ENCODE peak calls at places on chromosomes 7 and 10, in five cellular contexts. A is neuronal stem cell, M is IMR-90, C is mesenchymal stem cell, E is H1. O is an unnamed sample. For H3K27me3, the result is how much of the 10 kb centered on the place peaks cover.

GRCh38 chr7:99622596-99622995 is 5.8 kb downstream of the ZSCAN25 start:
- DNase-seq in A (no peak), M (no peak), C (no peak), E (no peak), O (no peak)

GRCh38 chr10:119680668-119681070 is 29.5 kb downstream of the BAG3 start:
- DNase-seq in A (no peak), M (peak), C (no peak), E (no peak), O (no peak)

GRCh38 chr7:85172530-85172941 is 14.3 kb downstream of the SEMA3D start:
- DNase-seq in A (no peak), M (peak), C (peak), E (no peak), O (no peak)

GRCh38 chr7:22301790-22302189 is 55.2 kb downstream of the RAPGEF5 start:
- DNase-seq in A (no peak), M (no peak), C (no peak), E (no peak), O (no peak)

GRCh38 chr10:24448351-24449009 is 239.5 kb downstream of the KIAA1217 start:
- DNase-seq in A (no peak), M (peak), C (peak), E (no peak), O (no peak)

GRCh38 chr10:12299222-12299973 is 49.9 kb upstream of the CAMK1D start:
- DNase-seq in A (no peak), M (no peak), C (no peak), E (no peak), O (no peak)

GRCh38 chr10:93333278-93333978 is 148.7 kb downstream of the MYOF start:
- DNase-seq in A (no peak), M (no peak), C (no peak), E (no peak), O (peak)

GRCh38 chr10:78964274-78964951 is 104.4 kb upstream of the ZMIZ1 start:
- DNase-seq in A (no peak), M (no peak), C (no peak), E (no peak), O (peak)

GRCh38 chr10:121952226-121952625 is 22.8 kb downstream of the NSMCE4A start:
- DNase-seq in A (no peak), M (peak), C (no peak), E (no peak), O (no peak)

GRCh38 chr10:44030132-44030531 is 354.8 kb downstream of the CXCL12 start:
- DNase-seq in A (no peak), M (no peak), C (no peak), E (peak), O (peak)

GRCh38 chr10:12333382-12334185 is 15.8 kb upstream of the CAMK1D start:
- DNase-seq in A (no peak), M (peak), C (peak), E (no peak), O (peak)

GRCh38 chr10:128268015-128268722 is 141.9 kb upstream of the MKI67 start:
- DNase-seq in A (peak), M (no peak), C (peak), E (peak), O (peak)

GRCh38 chr7:100154651-100155491 is 3.7 kb downstream of the TRAPPC14 start:
- DNase-seq in A (no peak), M (no peak), C (no peak), E (no peak), O (peak)

GRCh38 chr10:100829103-100829870 is 83.5 kb upstream of the SLF2 start:
- DNase-seq in A (no peak), M (no peak), C (no peak), E (no peak), O (peak)

GRCh38 chr10:100831742-100832141 is 81.0 kb upstream of the SLF2 start:
- DNase-seq in A (no peak), M (no peak), C (no peak), E (no peak), O (no peak)

GRCh38 chr10:100828744-100829102 is 83.3 kb downstream of the PAX2 start:
- DNase-seq in A (no peak), M (no peak), C (no peak), E (no peak), O (peak)

GRCh38 chr10:100830728-100831110 is 82.0 kb upstream of the SLF2 start:
- DNase-seq in A (no peak), M (no peak), C (no peak), E (no peak), O (no peak)

DNA sequence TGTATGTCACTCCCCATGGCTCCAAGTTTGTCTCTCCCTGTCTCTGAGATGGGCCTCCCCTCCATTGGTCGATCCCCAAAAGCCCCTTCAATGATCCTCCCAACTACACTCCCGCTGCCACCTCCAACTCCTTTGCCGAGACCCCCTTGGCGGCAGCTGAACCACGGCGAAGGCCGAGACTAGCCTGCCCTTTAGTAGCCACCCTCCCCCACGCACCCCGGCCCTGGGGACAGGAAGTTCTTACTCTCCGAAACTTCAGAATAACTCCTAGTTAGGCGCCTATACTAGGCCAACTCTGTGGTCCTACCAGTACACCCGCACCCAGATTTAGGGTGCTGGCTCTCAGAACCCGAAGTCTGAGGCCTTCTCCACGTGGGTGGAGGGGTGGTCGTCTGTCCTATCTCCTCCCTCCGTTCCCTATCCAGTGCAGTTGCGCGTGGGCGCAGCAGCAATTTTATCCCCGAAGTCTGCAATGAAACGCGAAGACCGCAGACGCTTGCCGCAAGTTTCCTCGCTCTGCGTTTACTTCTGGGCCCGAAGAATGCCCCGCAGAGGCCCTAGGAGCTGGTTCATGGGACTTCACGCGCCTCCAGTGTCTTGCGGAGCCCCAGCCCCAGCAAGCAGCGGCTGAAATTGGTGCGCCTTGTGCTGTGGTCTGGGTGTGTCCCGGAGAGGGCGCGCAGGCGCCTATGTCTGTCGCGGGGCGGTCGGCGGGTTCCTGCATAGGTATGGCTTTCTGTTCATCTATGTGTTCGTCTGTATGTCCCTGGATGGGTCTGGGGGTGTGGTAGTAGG is 82.6 kb upstream of the SLF2 start:
- DNase-seq in A (no peak), M (no peak), C (no peak), E (no peak), O (peak)
- H3K27me3 ChIP-seq in A (under half), M (half or more), C (half or more), E (half or more), O (half or more)

GRCh38 chr7:94374231-94374630 is 20.5 kb upstream of the COL1A2 start:
- DNase-seq in A (no peak), M (peak), C (peak), E (no peak), O (peak)
- H4K8ac ChIP-seq in A (no peak), M (peak), C (no peak), E (no peak), O (no peak)

GRCh38 chr7:1288996-1289551 is 56.4 kb downstream of the UNCX start:
- DNase-seq in A (no peak), M (no peak), C (no peak), E (no peak), O (no peak)

GRCh38 chr7:1289681-1290261 is 57.1 kb downstream of the UNCX start:
- DNase-seq in A (no peak), M (no peak), C (peak), E (peak), O (no peak)

GRCh38 chr7:1291846-1292765 is 59.4 kb downstream of the UNCX start:
- DNase-seq in A (no peak), M (no peak), C (no peak), E (no peak), O (no peak)

GRCh38 chr7:1291040-1291689 is 58.5 kb downstream of the UNCX start:
- DNase-seq in A (no peak), M (no peak), C (no peak), E (no peak), O (peak)

GRCh38 chr7:1290262-1291039 is 57.8 kb downstream of the UNCX start:
- DNase-seq in A (no peak), M (no peak), C (peak), E (peak), O (peak)
- H3K18ac ChIP-seq in A (peak), M (no peak), C (peak), E (no peak), O (no peak)

GRCh38 chr7:90320418-90320800 is 695 bp downstream of the FAM237B start:
- DNase-seq in A (no peak), M (no peak), C (no peak), E (no peak), O (no peak)
- H3K27me3 ChIP-seq in A (under half), M (under half), C (under half), E (under half), O (under half)

GRCh38 chr7:2567663-2568238 is 9.0 kb downstream of the IQCE start:
- DNase-seq in A (no peak), M (peak), C (peak), E (peak), O (peak)
- H4K8ac ChIP-seq in A (no peak), M (no peak), C (no peak), E (no peak), O (no peak)

DNA sequence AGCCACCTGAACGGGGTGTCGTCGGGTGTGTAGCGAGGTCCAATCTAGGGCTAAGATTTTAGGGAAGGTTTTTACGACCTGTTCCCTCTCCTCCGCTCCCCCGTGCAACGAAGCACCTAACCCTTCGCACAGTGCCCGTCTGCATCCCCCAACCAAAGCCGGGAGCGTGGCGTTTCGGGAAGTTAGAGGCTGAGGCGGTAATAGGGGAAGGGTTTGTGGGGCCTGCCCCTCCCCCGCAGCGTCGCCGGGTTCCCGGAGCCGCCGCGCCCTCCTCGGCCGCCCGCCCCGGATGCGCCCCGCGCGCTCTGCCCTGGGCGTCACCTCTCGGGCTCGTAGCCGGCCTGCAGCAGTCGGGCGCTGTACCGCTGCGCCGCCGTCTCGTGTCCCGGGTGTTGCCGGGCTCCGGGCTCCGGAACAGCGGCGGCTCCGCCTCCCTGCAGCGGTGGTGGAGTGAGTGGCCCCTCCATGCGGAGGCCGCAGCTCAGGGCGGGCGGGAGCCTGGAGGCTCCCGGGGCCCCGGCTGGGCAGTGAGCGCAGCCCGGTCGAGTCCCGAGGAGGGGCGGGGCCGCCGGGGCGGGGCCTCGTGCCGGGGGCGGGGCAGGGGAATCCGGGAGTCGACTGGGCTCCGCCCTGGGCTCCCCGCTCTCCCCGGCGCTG is at the start of gene IMPDH1:
- DNase-seq in A (peak), M (peak), C (peak), E (peak), O (peak)
- H3K18ac ChIP-seq in A (peak), M (peak), C (peak), E (peak), O (no peak)

GRCh38 chr10:7541137-7542087 is 125.4 kb downstream of the ITIH5 start:
- DNase-seq in A (no peak), M (peak), C (peak), E (peak), O (peak)
- H3K27me3 ChIP-seq in A (under half), M (under half), C (under half), E (under half), O (under half)

GRCh38 chr7:87060288-87060537 is 759 bp upstream of the ELAPOR2 start:
- DNase-seq in A (no peak), M (no peak), C (no peak), E (no peak), O (no peak)
- H4K8ac ChIP-seq in A (no peak), M (no peak), C (no peak), E (no peak), O (no peak)

GRCh38 chr7:130381468-130382312 is 1.4 kb downstream of the CPA1 start:
- DNase-seq in A (no peak), M (no peak), C (no peak), E (peak), O (peak)

GRCh38 chr7:130380121-130380860 is at the start of gene CPA1:
- DNase-seq in A (no peak), M (no peak), C (no peak), E (no peak), O (no peak)

GRCh38 chr7:130379551-130380120 is 658 bp upstream of the CPA1 start:
- DNase-seq in A (no peak), M (no peak), C (no peak), E (no peak), O (no peak)

GRCh38 chr7:130379019-130379418 is 1.3 kb upstream of the CPA1 start:
- DNase-seq in A (no peak), M (no peak), C (no peak), E (no peak), O (no peak)

GRCh38 chr7:130380861-130381455 is 664 bp downstream of the CPA1 start:
- DNase-seq in A (no peak), M (no peak), C (no peak), E (no peak), O (no peak)
- H3K18ac ChIP-seq in A (peak), M (no peak), C (peak), E (no peak), O (no peak)

GRCh38 chr10:133087679-133088523 is at the start of gene ADGRA1:
- DNase-seq in A (peak), M (no peak), C (no peak), E (no peak), O (peak)

GRCh38 chr10:133090101-133090500 is 2.4 kb downstream of the ADGRA1 start:
- DNase-seq in A (no peak), M (no peak), C (no peak), E (no peak), O (no peak)

GRCh38 chr10:133087045-133087678 is 562 bp upstream of the ADGRA1 start:
- DNase-seq in A (no peak), M (no peak), C (no peak), E (no peak), O (no peak)

GRCh38 chr10:133089461-133089800 is 1.7 kb downstream of the ADGRA1 start:
- DNase-seq in A (no peak), M (no peak), C (no peak), E (no peak), O (no peak)

DNA sequence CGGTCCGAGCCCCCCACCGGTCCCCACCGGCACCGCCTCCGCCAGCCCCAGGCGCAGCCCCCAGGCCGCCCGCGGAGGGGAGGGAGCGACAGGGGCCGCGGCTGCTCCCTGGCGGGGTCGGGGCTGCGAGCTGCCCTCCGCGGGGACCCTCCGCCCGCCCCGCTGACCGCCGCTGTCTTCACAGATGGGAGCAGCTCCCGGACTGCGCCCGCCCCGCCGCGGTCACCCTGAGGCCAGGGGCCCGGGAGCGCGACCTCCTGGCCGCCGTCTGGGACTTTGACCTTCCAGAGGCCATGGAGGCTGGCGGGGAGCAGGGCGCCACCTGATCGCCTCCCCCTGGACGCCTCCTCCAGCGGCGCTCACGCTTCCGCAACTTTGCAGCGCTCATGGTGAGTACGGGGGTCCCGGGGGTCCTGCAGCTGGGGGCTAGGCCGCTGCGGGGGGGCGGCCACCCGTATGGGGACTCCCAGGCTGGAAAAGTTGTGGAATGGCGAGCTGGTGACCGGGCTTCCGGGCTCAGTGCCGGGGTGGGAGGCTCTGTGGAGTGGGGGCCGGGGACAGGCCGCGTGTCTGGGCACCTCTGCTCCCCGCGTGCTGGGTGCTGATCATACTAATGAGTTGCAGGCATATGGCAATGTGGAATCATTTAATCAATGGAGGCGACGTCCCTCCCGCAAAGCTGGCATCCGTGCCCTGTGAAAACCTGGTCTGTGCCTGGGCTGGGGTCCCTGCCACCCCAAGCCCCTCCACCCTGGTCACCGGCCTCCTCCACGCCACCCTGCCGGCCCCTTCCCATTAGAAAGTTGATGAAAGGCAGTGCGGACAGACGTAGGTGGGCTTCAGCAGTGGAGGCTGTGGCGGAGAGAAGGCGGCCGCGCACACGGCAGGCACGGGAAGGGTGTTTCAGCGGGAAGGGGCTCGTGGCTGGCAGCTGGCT is 1.1 kb downstream of the ADGRA1 start:
- DNase-seq in A (no peak), M (no peak), C (no peak), E (no peak), O (no peak)
- H3K27me3 ChIP-seq in A (under half), M (half or more), C (under half), E (under half), O (under half)

O was measured in mesendoderm.